ENCODE peak calls at places on chromosomes 4 and X, in nine cellular contexts. One of them, this sample, is unnamed.

GRCh38 chrX:29478336-29479069 is 736.9 kb upstream of the MAGEB2 start:
- DNase-seq in pancreas: peak
- DNase-seq in AG04450: no peak
- DNase-seq in MM.1S: peak
- DNase-seq in SK-N-SH: peak
- DNase-seq in activated CD8-positive, alpha-beta T cell treated with anti-CD3 and anti-CD28 coated beads for 36 hours: no peak
- DNase-seq in retinal pigment epithelial cell: no peak
- DNase-seq in transverse colon: peak
- DNase-seq in fibroblast of mammary gland: peak
- DNase-seq in this sample: no peak

GRCh38 chrX:23900220-23900797 is 7.4 kb downstream of the APOO start:
- DNase-seq in retinal pigment epithelial cell: no peak
- DNase-seq in SK-N-SH: no peak
- DNase-seq in pancreas: no peak
- DNase-seq in MM.1S: no peak
- DNase-seq in transverse colon: no peak
- DNase-seq in AG04450: no peak
- DNase-seq in activated CD8-positive, alpha-beta T cell treated with anti-CD3 and anti-CD28 coated beads for 36 hours: no peak
- DNase-seq in fibroblast of mammary gland: peak
- DNase-seq in this sample: peak

GRCh38 chr4:143728171-143728570 is 27.7 kb upstream of the FREM3 start:
- DNase-seq in fibroblast of mammary gland: peak
- DNase-seq in MM.1S: no peak
- DNase-seq in AG04450: no peak
- DNase-seq in transverse colon: no peak
- DNase-seq in pancreas: no peak
- DNase-seq in SK-N-SH: no peak
- DNase-seq in activated CD8-positive, alpha-beta T cell treated with anti-CD3 and anti-CD28 coated beads for 36 hours: no peak
- DNase-seq in retinal pigment epithelial cell: no peak
- DNase-seq in this sample: no peak

GRCh38 chr4:548976-549375 is 27.1 kb downstream of the TMEM271 start:
- DNase-seq in AG04450: no peak
- DNase-seq in pancreas: no peak
- DNase-seq in transverse colon: no peak
- DNase-seq in SK-N-SH: no peak
- DNase-seq in MM.1S: no peak
- DNase-seq in fibroblast of mammary gland: peak
- DNase-seq in retinal pigment epithelial cell: no peak
- DNase-seq in activated CD8-positive, alpha-beta T cell treated with anti-CD3 and anti-CD28 coated beads for 36 hours: no peak
- DNase-seq in this sample: no peak

GRCh38 chr4:86557526-86557925 is 36.6 kb upstream of the PTPN13 start:
- DNase-seq in SK-N-SH: no peak
- DNase-seq in transverse colon: no peak
- DNase-seq in fibroblast of mammary gland: no peak
- DNase-seq in AG04450: no peak
- DNase-seq in activated CD8-positive, alpha-beta T cell treated with anti-CD3 and anti-CD28 coated beads for 36 hours: no peak
- DNase-seq in retinal pigment epithelial cell: no peak
- DNase-seq in pancreas: no peak
- DNase-seq in MM.1S: peak
- DNase-seq in this sample: no peak

GRCh38 chrX:35016051-35016450 is 73.5 kb downstream of the FAM47B start:
- DNase-seq in retinal pigment epithelial cell: peak
- DNase-seq in fibroblast of mammary gland: no peak
- DNase-seq in AG04450: no peak
- DNase-seq in SK-N-SH: no peak
- DNase-seq in transverse colon: no peak
- DNase-seq in activated CD8-positive, alpha-beta T cell treated with anti-CD3 and anti-CD28 coated beads for 36 hours: no peak
- DNase-seq in MM.1S: no peak
- DNase-seq in pancreas: no peak
- DNase-seq in this sample: no peak

GRCh38 chr4:187814737-187815465 is 180.7 kb upstream of the ZFP42 start:
- DNase-seq in AG04450: no peak
- DNase-seq in pancreas: peak
- DNase-seq in activated CD8-positive, alpha-beta T cell treated with anti-CD3 and anti-CD28 coated beads for 36 hours: no peak
- DNase-seq in MM.1S: no peak
- DNase-seq in fibroblast of mammary gland: peak
- DNase-seq in transverse colon: no peak
- DNase-seq in retinal pigment epithelial cell: no peak
- DNase-seq in SK-N-SH: no peak
- DNase-seq in this sample: no peak

GRCh38 chrX:66110112-66110511 is 53.9 kb upstream of the HEPH start:
- DNase-seq in AG04450: no peak
- DNase-seq in retinal pigment epithelial cell: no peak
- DNase-seq in activated CD8-positive, alpha-beta T cell treated with anti-CD3 and anti-CD28 coated beads for 36 hours: peak
- DNase-seq in transverse colon: peak
- DNase-seq in MM.1S: peak
- DNase-seq in fibroblast of mammary gland: peak
- DNase-seq in SK-N-SH: peak
- DNase-seq in pancreas: no peak
- DNase-seq in this sample: no peak

GRCh38 chr4:25030283-25031076 is at the start of gene LGI2:
- DNase-seq in transverse colon: peak
- DNase-seq in fibroblast of mammary gland: no peak
- DNase-seq in retinal pigment epithelial cell: no peak
- DNase-seq in AG04450: no peak
- DNase-seq in pancreas: peak
- DNase-seq in SK-N-SH: peak
- DNase-seq in activated CD8-positive, alpha-beta T cell treated with anti-CD3 and anti-CD28 coated beads for 36 hours: peak
- DNase-seq in MM.1S: peak
- DNase-seq in this sample: peak

GRCh38 chrX:134530845-134531244 is 70.9 kb downstream of the HPRT1 start:
- DNase-seq in pancreas: no peak
- DNase-seq in AG04450: no peak
- DNase-seq in MM.1S: no peak
- DNase-seq in activated CD8-positive, alpha-beta T cell treated with anti-CD3 and anti-CD28 coated beads for 36 hours: no peak
- DNase-seq in SK-N-SH: no peak
- DNase-seq in transverse colon: no peak
- DNase-seq in retinal pigment epithelial cell: no peak
- DNase-seq in fibroblast of mammary gland: no peak
- DNase-seq in this sample: no peak

GRCh38 chr4:30996841-30997240 is 276.7 kb downstream of the PCDH7 start:
- DNase-seq in AG04450: no peak
- DNase-seq in activated CD8-positive, alpha-beta T cell treated with anti-CD3 and anti-CD28 coated beads for 36 hours: no peak
- DNase-seq in retinal pigment epithelial cell: no peak
- DNase-seq in transverse colon: no peak
- DNase-seq in SK-N-SH: no peak
- DNase-seq in fibroblast of mammary gland: no peak
- DNase-seq in MM.1S: no peak
- DNase-seq in pancreas: no peak
- DNase-seq in this sample: no peak

GRCh38 chr4:24248674-24249644 is 335.4 kb downstream of the DHX15 start:
- DNase-seq in activated CD8-positive, alpha-beta T cell treated with anti-CD3 and anti-CD28 coated beads for 36 hours: no peak
- DNase-seq in SK-N-SH: no peak
- DNase-seq in MM.1S: no peak
- DNase-seq in fibroblast of mammary gland: no peak
- DNase-seq in transverse colon: no peak
- DNase-seq in retinal pigment epithelial cell: no peak
- DNase-seq in pancreas: no peak
- DNase-seq in AG04450: no peak
- DNase-seq in this sample: no peak

GRCh38 chr4:25090516-25090915 is 59.8 kb upstream of the LGI2 start:
- DNase-seq in AG04450: no peak
- DNase-seq in pancreas: no peak
- DNase-seq in transverse colon: no peak
- DNase-seq in MM.1S: no peak
- DNase-seq in retinal pigment epithelial cell: no peak
- DNase-seq in activated CD8-positive, alpha-beta T cell treated with anti-CD3 and anti-CD28 coated beads for 36 hours: no peak
- DNase-seq in fibroblast of mammary gland: peak
- DNase-seq in SK-N-SH: no peak
- DNase-seq in this sample: no peak

GRCh38 chr4:155608231-155608885 is 58.3 kb upstream of the GUCY1A1 start:
- DNase-seq in MM.1S: peak
- DNase-seq in retinal pigment epithelial cell: no peak
- DNase-seq in transverse colon: no peak
- DNase-seq in fibroblast of mammary gland: peak
- DNase-seq in SK-N-SH: no peak
- DNase-seq in AG04450: no peak
- DNase-seq in activated CD8-positive, alpha-beta T cell treated with anti-CD3 and anti-CD28 coated beads for 36 hours: no peak
- DNase-seq in pancreas: no peak
- DNase-seq in this sample: no peak

GRCh38 chr4:39613093-39613656 is 25.5 kb downstream of the SMIM14 start:
- DNase-seq in pancreas: no peak
- DNase-seq in fibroblast of mammary gland: peak
- DNase-seq in activated CD8-positive, alpha-beta T cell treated with anti-CD3 and anti-CD28 coated beads for 36 hours: no peak
- DNase-seq in AG04450: no peak
- DNase-seq in SK-N-SH: no peak
- DNase-seq in retinal pigment epithelial cell: no peak
- DNase-seq in transverse colon: no peak
- DNase-seq in MM.1S: no peak
- DNase-seq in this sample: no peak

DNA sequence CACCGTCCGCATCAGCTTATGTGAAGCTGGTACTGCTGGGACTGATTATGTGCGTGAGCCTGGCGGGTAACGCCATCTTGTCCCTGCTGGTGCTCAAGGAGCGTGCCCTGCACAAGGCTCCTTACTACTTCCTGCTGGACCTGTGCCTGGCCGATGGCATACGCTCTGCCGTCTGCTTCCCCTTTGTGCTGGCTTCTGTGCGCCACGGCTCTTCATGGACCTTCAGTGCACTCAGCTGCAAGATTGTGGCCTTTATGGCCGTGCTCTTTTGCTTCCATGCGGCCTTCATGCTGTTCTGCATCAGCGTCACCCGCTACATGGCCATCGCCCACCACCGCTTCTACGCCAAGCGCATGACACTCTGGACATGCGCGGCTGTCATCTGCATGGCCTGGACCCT is 5.5 kb upstream of the TSPYL2 start:
- DNase-seq in SK-N-SH: no peak
- DNase-seq in transverse colon: no peak
- DNase-seq in activated CD8-positive, alpha-beta T cell treated with anti-CD3 and anti-CD28 coated beads for 36 hours: no peak
- DNase-seq in fibroblast of mammary gland: no peak
- DNase-seq in retinal pigment epithelial cell: no peak
- DNase-seq in AG04450: no peak
- DNase-seq in MM.1S: no peak
- DNase-seq in pancreas: no peak
- DNase-seq in this sample: no peak
- TF ChIP-seq CTCF in SK-N-SH: no peak
- TF ChIP-seq CTCF in transverse colon: no peak
- TF ChIP-seq CTCF in activated CD8-positive, alpha-beta T cell treated with anti-CD3 and anti-CD28 coated beads for 36 hours: no peak
- TF ChIP-seq CTCF in fibroblast of mammary gland: no peak
- TF ChIP-seq CTCF in retinal pigment epithelial cell: no peak
- TF ChIP-seq CTCF in AG04450: no peak
- TF ChIP-seq CTCF in MM.1S: no peak
- TF ChIP-seq CTCF in pancreas: no peak
- TF ChIP-seq CTCF in this sample: no peak

DNA sequence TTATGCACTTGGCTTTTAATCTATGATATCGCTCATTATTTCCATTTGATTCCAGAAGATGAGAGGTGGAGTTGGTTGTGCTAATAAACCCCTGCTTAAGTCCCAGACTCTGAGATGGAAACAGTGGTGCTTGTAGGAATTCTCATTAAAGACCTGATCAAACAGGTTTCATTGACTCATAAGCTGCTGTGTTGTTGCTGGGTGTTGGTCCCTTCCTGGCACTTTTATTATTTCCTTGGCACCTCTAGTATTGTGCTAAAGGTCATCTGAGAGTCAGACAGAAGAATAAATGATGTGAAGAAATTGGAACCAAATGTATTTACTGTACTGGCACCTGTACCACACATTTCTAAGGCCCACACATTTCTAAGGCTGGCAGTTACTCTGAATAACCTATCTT is 544.7 kb upstream of the NR3C2 start:
- DNase-seq in pancreas: no peak
- DNase-seq in fibroblast of mammary gland: no peak
- DNase-seq in retinal pigment epithelial cell: peak
- DNase-seq in transverse colon: peak
- DNase-seq in activated CD8-positive, alpha-beta T cell treated with anti-CD3 and anti-CD28 coated beads for 36 hours: no peak
- DNase-seq in SK-N-SH: no peak
- DNase-seq in MM.1S: no peak
- DNase-seq in AG04450: no peak
- DNase-seq in this sample: no peak
- TF ChIP-seq CTCF in pancreas: no peak
- TF ChIP-seq CTCF in fibroblast of mammary gland: no peak
- TF ChIP-seq CTCF in retinal pigment epithelial cell: no peak
- TF ChIP-seq CTCF in transverse colon: no peak
- TF ChIP-seq CTCF in activated CD8-positive, alpha-beta T cell treated with anti-CD3 and anti-CD28 coated beads for 36 hours: no peak
- TF ChIP-seq CTCF in SK-N-SH: no peak
- TF ChIP-seq CTCF in MM.1S: no peak
- TF ChIP-seq CTCF in AG04450: no peak
- TF ChIP-seq CTCF in this sample: no peak

GRCh38 chrX:7996851-7997250 is 69.6 kb upstream of the PNPLA4 start:
- DNase-seq in SK-N-SH: no peak
- DNase-seq in activated CD8-positive, alpha-beta T cell treated with anti-CD3 and anti-CD28 coated beads for 36 hours: no peak
- DNase-seq in AG04450: no peak
- DNase-seq in retinal pigment epithelial cell: no peak
- DNase-seq in MM.1S: no peak
- DNase-seq in transverse colon: no peak
- DNase-seq in pancreas: no peak
- DNase-seq in fibroblast of mammary gland: no peak
- DNase-seq in this sample: no peak

GRCh38 chrX:7993873-7994272 is 66.7 kb upstream of the PNPLA4 start:
- DNase-seq in MM.1S: no peak
- DNase-seq in fibroblast of mammary gland: no peak
- DNase-seq in retinal pigment epithelial cell: no peak
- DNase-seq in SK-N-SH: no peak
- DNase-seq in transverse colon: no peak
- DNase-seq in activated CD8-positive, alpha-beta T cell treated with anti-CD3 and anti-CD28 coated beads for 36 hours: no peak
- DNase-seq in pancreas: no peak
- DNase-seq in AG04450: no peak
- DNase-seq in this sample: no peak

DNA sequence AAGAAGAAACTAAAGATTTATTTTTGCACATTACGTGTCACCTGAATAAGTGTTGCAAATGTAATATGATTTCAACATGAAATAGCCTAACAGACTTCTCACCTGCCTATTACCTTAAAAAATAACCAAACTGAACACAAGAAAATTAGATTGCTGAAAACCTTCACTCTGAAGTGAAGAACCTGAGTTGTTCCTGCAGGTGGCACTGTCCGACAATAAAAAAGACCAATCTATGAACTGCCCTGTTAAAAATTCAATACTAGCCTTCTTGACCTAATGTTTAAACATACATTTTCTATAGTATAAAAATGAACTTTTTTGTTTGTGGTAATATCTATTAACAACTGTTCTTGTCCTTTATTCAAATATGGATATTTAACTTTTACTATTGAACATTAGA is 69.2 kb upstream of the PNPLA4 start:
- DNase-seq in pancreas: peak
- DNase-seq in SK-N-SH: peak
- DNase-seq in transverse colon: peak
- DNase-seq in activated CD8-positive, alpha-beta T cell treated with anti-CD3 and anti-CD28 coated beads for 36 hours: peak
- DNase-seq in AG04450: no peak
- DNase-seq in MM.1S: peak
- DNase-seq in retinal pigment epithelial cell: no peak
- DNase-seq in fibroblast of mammary gland: peak
- DNase-seq in this sample: no peak
- TF ChIP-seq CTCF in pancreas: peak
- TF ChIP-seq CTCF in SK-N-SH: peak
- TF ChIP-seq CTCF in transverse colon: peak
- TF ChIP-seq CTCF in activated CD8-positive, alpha-beta T cell treated with anti-CD3 and anti-CD28 coated beads for 36 hours: no peak
- TF ChIP-seq CTCF in AG04450: peak
- TF ChIP-seq CTCF in MM.1S: peak
- TF ChIP-seq CTCF in retinal pigment epithelial cell: peak
- TF ChIP-seq CTCF in fibroblast of mammary gland: peak
- TF ChIP-seq CTCF in this sample: peak

DNA sequence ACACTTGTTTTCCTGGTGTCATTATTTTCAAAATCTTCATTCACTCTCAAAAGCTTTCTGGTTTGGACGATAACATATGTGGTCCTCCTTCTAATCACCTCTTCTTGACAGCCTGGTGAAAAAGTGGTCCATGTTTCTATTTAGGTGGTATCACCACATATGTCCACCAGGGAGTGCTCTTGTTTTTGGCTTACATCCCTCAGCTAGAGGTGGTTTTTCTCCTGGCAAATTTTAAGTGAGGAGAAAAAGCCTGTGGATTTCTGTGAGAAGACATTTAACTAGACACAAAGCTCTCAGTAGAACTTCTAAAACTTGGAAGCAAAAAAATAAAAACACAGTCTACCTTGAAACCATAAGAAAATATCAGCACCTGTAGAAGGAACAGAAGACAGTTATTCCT is 58.0 kb upstream of the FRMPD4 start:
- DNase-seq in MM.1S: peak
- DNase-seq in AG04450: peak
- DNase-seq in retinal pigment epithelial cell: no peak
- DNase-seq in fibroblast of mammary gland: peak
- DNase-seq in pancreas: peak
- DNase-seq in transverse colon: no peak
- DNase-seq in activated CD8-positive, alpha-beta T cell treated with anti-CD3 and anti-CD28 coated beads for 36 hours: peak
- DNase-seq in SK-N-SH: peak
- DNase-seq in this sample: no peak
- TF ChIP-seq CTCF in MM.1S: peak
- TF ChIP-seq CTCF in AG04450: peak
- TF ChIP-seq CTCF in retinal pigment epithelial cell: peak
- TF ChIP-seq CTCF in fibroblast of mammary gland: peak
- TF ChIP-seq CTCF in pancreas: peak
- TF ChIP-seq CTCF in transverse colon: peak
- TF ChIP-seq CTCF in activated CD8-positive, alpha-beta T cell treated with anti-CD3 and anti-CD28 coated beads for 36 hours: no peak
- TF ChIP-seq CTCF in SK-N-SH: peak
- TF ChIP-seq CTCF in this sample: peak